ENCODE peak calls at places on chromosomes 7 and 10, in five cellular contexts. W is heart left ventricle, M is uterus, A is right lobe of liver, Q is Peyer's patch. H is an unnamed sample.

GRCh38 chr7:98474558-98474957 is 73.7 kb upstream of the BAIAP2L1 start:
- DNase-seq in W (no peak), M (no peak), A (no peak), Q (no peak), H (no peak)

GRCh38 chr10:131198843-131199242 is 112.7 kb downstream of the TCERG1L start:
- DNase-seq in W (no peak), M (peak), A (no peak), Q (no peak), H (no peak)

GRCh38 chr10:37754538-37755323 is 102.7 kb downstream of the ZNF248 start:
- DNase-seq in W (no peak), M (no peak), A (no peak), Q (no peak), H (no peak)

GRCh38 chr7:118590107-118590506 is 365.6 kb downstream of the ANKRD7 start:
- DNase-seq in W (no peak), M (no peak), A (no peak), Q (no peak), H (no peak)

GRCh38 chr7:65809259-65809981 is 63.5 kb upstream of the VKORC1L1 start:
- DNase-seq in W (no peak), M (no peak), A (no peak), Q (no peak), H (no peak)

GRCh38 chr7:26143298-26144044 is 8.5 kb upstream of the NFE2L3 start:
- DNase-seq in W (no peak), M (no peak), A (no peak), Q (no peak), H (no peak)

GRCh38 chr10:61628875-61629513 is 33.7 kb upstream of the CABCOCO1 start:
- DNase-seq in W (no peak), M (peak), A (no peak), Q (no peak), H (no peak)

GRCh38 chr7:22640269-22640668 is 86.7 kb upstream of the IL6 start:
- DNase-seq in W (no peak), M (no peak), A (no peak), Q (no peak), H (no peak)

GRCh38 chr7:34087892-34088891 is 182.9 kb downstream of the BMPER start:
- DNase-seq in W (no peak), M (no peak), A (peak), Q (no peak), H (no peak)

GRCh38 chr10:16545126-16545736 is 23.6 kb upstream of the C1QL3 start:
- DNase-seq in W (no peak), M (no peak), A (no peak), Q (no peak), H (no peak)

GRCh38 chr10:61248013-61248412 is 205.2 kb downstream of the TMEM26 start:
- DNase-seq in W (no peak), M (no peak), A (no peak), Q (no peak), H (no peak)

GRCh38 chr10:663844-664243 is 25.6 kb downstream of the DIP2C start:
- DNase-seq in W (no peak), M (no peak), A (no peak), Q (no peak), H (no peak)

GRCh38 chr10:119657725-119658124 is 6.5 kb downstream of the BAG3 start:
- DNase-seq in W (no peak), M (no peak), A (peak), Q (no peak), H (no peak)

GRCh38 chr7:120998996-120999565 is 10.6 kb downstream of the CPED1 start:
- DNase-seq in W (no peak), M (no peak), A (no peak), Q (no peak), H (no peak)

GRCh38 chr10:116925061-116925460 is 75.8 kb downstream of the ENO4 start:
- DNase-seq in W (no peak), M (no peak), A (no peak), Q (no peak), H (no peak)

GRCh38 chr7:13849528-13849892 is 140.0 kb downstream of the ETV1 start:
- DNase-seq in W (no peak), M (no peak), A (no peak), Q (no peak), H (no peak)

GRCh38 chr10:61933857-61934559 is 32.5 kb downstream of the ARID5B start:
- DNase-seq in W (no peak), M (no peak), A (no peak), Q (no peak), H (no peak)

GRCh38 chr10:23001901-23002516 is 74.2 kb downstream of the ARMC3 start:
- DNase-seq in W (no peak), M (no peak), A (no peak), Q (no peak), H (no peak)

GRCh38 chr7:16089801-16090200 is 331.5 kb downstream of the CRPPA start:
- DNase-seq in W (no peak), M (no peak), A (no peak), Q (no peak), H (no peak)

GRCh38 chr7:20153567-20153966 is 63.6 kb downstream of the MACC1 start:
- DNase-seq in W (no peak), M (no peak), A (no peak), Q (no peak), H (no peak)

GRCh38 chr7:90727412-90727811 is 131.3 kb downstream of the CDK14 start:
- DNase-seq in W (no peak), M (no peak), A (no peak), Q (no peak), H (no peak)

GRCh38 chr7:136637826-136638225 is 230.6 kb upstream of the CHRM2 start:
- DNase-seq in W (no peak), M (no peak), A (no peak), Q (no peak), H (no peak)

GRCh38 chr7:136635755-136636154 is 232.7 kb upstream of the CHRM2 start:
- DNase-seq in W (no peak), M (no peak), A (no peak), Q (no peak), H (no peak)

DNA sequence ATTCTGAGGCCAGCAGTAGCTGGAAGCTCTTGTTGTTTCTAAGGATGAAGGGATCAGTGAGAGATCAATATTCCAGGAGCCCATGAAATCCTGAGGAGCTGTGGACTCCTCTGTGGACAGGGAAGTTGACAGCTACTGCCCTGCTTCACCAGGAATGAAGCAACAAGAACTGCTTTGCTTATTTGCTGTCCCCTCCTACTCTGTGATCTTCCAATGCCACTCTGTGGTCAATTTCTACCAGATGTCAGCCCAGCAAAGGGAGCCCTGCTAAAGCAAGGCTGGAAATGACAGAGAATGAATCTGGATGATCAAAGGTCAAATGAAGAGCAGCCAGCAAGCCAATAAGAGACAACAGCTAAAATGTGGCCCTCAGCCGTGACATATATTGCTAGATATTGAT is 227.5 kb upstream of the CHRM2 start:
- DNase-seq in W (no peak), M (no peak), A (no peak), Q (no peak), H (no peak)
- TF ChIP-seq CTCF in W (no peak), M (no peak), A (no peak), Q (no peak), H (no peak)

GRCh38 chr10:128047991-128048826 is 78.0 kb downstream of the MKI67 start:
- DNase-seq in W (peak), M (no peak), A (no peak), Q (peak), H (no peak)

GRCh38 chr10:128045833-128046120 is 80.4 kb downstream of the MKI67 start:
- DNase-seq in W (no peak), M (no peak), A (no peak), Q (no peak), H (no peak)

GRCh38 chr10:128046156-128046933 is 79.9 kb downstream of the MKI67 start:
- DNase-seq in W (no peak), M (no peak), A (peak), Q (no peak), H (no peak)

GRCh38 chr10:128046934-128047251 is 79.3 kb downstream of the MKI67 start:
- DNase-seq in W (no peak), M (no peak), A (peak), Q (no peak), H (no peak)

DNA sequence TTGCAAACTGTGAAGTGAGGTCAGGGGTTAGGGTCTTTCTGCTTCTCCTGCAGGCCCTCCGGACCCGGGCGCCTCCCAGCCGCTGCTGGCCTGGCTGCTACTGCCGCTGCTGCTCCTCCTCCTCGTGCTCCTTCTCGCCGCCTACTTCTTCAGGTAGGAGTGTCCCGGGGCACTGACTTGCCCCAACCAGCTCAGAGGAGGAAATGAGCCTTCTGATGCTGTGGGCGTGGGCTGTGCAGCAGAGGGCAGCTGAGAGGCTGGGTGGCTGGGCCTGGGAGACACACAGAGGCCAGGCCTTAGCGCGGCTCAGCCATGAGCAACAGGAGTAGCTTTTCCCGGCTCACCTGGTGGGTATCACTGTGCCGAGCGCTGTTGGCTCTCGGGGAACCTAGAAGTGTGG is 78.9 kb downstream of the MKI67 start:
- DNase-seq in W (peak), M (no peak), A (peak), Q (peak), H (peak)
- TF ChIP-seq POLR2A in W (no peak), M (peak), A (peak), Q (peak), H (peak)

DNA sequence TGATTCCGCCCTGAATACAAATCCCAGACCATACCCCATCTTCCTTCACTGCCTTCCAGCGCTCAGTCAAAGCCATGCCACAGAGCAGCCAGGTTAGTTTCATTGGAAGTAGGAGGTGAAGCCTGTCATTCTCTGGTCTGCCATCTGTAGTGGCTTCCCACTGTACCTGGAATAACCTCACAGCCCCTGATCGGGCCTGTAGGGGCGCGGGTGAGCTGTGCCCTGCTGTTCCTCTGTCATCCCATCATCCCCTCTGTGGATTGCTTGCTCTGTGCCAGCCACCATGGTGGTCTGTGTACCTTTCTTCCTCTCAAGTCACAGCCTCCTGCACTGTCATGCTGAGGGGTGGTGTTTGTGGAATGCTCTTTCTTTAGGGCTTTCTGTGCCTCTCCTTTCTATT is 155.1 kb downstream of the ZNF22 start:
- DNase-seq in W (no peak), M (no peak), A (no peak), Q (no peak), H (no peak)
- TF ChIP-seq CTCF in W (no peak), M (no peak), A (no peak), Q (no peak), H (no peak)

GRCh38 chr7:38274927-38275326 is 1.5 kb upstream of the TARP start:
- DNase-seq in W (no peak), M (no peak), A (no peak), Q (no peak), H (no peak)
- TF ChIP-seq POLR2A in W (no peak), M (no peak), A (no peak), Q (no peak), H (no peak)

GRCh38 chr7:149007615-149008014 is 20.7 kb downstream of the PDIA4 start:
- DNase-seq in W (no peak), M (no peak), A (no peak), Q (no peak), H (no peak)
- TF ChIP-seq CTCF in W (peak), M (no peak), A (no peak), Q (no peak), H (no peak)

DNA sequence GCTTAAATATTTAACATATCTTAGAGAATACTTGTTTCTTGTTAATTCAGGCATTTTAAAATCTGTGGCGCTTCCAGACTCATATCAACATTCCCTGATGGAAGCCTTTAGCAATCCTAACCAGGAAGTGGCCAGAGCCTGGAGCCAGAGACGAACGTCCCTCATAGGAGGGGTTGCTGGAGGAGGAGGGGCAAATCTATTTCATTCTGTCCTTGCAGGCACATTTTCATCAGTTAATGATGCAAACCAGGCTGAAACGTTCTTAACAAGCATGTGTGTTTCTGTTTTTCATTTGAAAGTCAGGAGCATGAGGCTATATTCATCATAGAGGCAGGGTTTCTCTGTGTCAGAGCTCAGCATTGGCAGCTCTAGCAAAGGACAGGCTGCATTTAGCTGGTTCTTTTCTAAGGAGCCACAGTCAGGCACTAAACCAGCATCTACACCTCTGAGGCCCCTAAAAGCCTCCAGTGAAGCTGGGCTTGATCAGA is 17.8 kb upstream of the IFIT2 start:
- DNase-seq in W (peak), M (peak), A (no peak), Q (no peak), H (peak)
- TF ChIP-seq POLR2A in W (no peak), M (no peak), A (no peak), Q (no peak), H (peak)

GRCh38 chr10:4541292-4541691 is 284.7 kb upstream of the AKR1E2 start:
- DNase-seq in W (no peak), M (no peak), A (no peak), Q (no peak), H (no peak)
- TF ChIP-seq CTCF in W (no peak), M (no peak), A (no peak), Q (no peak), H (no peak)

DNA sequence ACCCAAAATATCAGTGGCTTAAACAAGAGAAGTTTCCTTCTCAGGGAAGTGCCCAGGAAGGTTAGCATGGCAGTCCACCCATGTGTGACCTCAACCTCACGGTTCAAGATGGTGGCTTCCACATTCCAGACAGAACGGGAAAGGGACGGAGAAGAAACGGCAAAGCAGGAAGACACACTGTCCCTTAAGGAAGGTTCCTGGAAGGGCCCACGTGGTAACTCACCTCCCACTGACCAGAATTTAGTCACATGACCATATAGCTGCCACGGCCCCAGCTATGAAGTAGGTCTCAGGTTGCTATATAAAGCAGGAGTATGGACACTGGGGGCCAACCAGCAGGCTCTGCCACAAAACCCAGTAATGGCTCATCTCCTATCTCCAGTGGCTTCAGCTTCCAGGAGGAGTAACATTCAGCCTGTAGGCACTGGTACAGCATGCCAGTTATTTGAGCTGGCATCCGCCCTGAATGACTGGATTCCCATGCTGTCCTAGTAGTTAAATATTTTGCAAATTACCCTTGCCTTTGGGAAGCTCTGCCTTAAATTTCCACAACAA is 278.5 kb upstream of the KLF14 start:
- DNase-seq in W (no peak), M (no peak), A (no peak), Q (no peak), H (no peak)
- TF ChIP-seq POLR2A in W (no peak), M (no peak), A (no peak), Q (no peak), H (no peak)

GRCh38 chr7:2325028-2325625 is 10.9 kb upstream of the SNX8 start:
- DNase-seq in W (no peak), M (no peak), A (no peak), Q (no peak), H (no peak)

GRCh38 chr7:2316578-2316977 is 2.3 kb upstream of the SNX8 start:
- DNase-seq in W (no peak), M (no peak), A (no peak), Q (no peak), H (no peak)

GRCh38 chr7:2315787-2316186 is 1.5 kb upstream of the SNX8 start:
- DNase-seq in W (no peak), M (no peak), A (no peak), Q (no peak), H (no peak)

GRCh38 chr7:2317556-2318293 is 3.5 kb upstream of the SNX8 start:
- DNase-seq in W (no peak), M (no peak), A (no peak), Q (no peak), H (no peak)

DNA sequence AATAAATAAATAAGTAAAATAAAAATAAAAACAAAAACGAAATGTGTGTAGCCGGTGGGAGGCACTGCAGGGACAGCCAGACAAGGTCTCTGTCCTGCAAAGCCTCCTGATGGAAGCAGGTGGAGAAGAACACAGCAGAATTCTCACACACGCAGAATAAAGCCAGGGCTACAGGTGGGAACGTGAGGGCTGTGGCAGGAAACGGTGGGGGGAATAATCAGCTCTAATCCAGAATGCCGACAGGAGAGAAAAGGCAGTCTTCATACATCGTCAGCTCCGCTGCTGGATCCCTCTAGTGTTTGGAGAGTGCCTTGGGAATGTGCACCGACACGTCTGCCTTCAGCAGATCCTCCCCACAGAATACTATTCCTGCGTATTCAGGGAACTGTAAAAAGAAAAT is 6.8 kb upstream of the SNX8 start:
- DNase-seq in W (no peak), M (no peak), A (no peak), Q (no peak), H (no peak)
- TF ChIP-seq CTCF in W (peak), M (no peak), A (no peak), Q (no peak), H (no peak)

GRCh38 chr7:30910369-30911073 is 1.1 kb upstream of the AQP1 start:
- DNase-seq in W (no peak), M (no peak), A (no peak), Q (no peak), H (no peak)

GRCh38 chr7:30912454-30912985 is 867 bp downstream of the AQP1 start:
- DNase-seq in W (no peak), M (no peak), A (no peak), Q (no peak), H (no peak)

GRCh38 chr7:30912021-30912420 is 368 bp downstream of the AQP1 start:
- DNase-seq in W (no peak), M (no peak), A (no peak), Q (no peak), H (no peak)

GRCh38 chr7:30911133-30911532 is 520 bp upstream of the AQP1 start:
- DNase-seq in W (no peak), M (no peak), A (no peak), Q (no peak), H (no peak)

DNA sequence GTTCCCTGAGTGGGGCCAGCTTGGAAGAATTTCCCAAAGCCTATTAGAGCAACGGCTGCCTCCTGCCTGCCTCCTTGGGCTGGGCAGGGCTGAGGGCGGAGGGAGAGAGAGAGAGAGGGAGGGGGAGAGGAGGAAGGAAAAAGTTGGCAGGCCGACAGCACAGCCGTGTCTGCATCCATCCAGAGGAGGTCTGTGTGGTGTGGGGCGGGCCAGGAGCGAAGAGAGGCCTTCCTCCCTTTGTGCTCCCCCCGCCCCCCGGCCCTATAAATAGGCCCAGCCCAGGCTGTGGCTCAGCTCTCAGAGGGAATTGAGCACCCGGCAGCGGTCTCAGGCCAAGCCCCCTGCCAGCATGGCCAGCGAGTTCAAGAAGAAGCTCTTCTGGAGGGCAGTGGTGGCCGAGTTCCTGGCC is at the start of gene AQP1:
- DNase-seq in W (peak), M (peak), A (peak), Q (no peak), H (peak)
- TF ChIP-seq POLR2A in W (peak), M (no peak), A (peak), Q (peak), H (no peak)